ENCODE peak calls at places on chromosome X, in ten cellular contexts. One of them, this sample, is unnamed.

GRCh38 chrX:68929332-68930150 is 100.7 kb downstream of the EFNB1 start:
- DNase-seq in lower leg skin: no peak
- DNase-seq in GOT3: no peak
- DNase-seq in substantia nigra: no peak
- DNase-seq in HCT116: peak
- DNase-seq in NCI-H1436: no peak
- DNase-seq in body of pancreas: peak
- DNase-seq in germinal center: no peak
- DNase-seq in stimulated activated CD4-positive, alpha-beta T cell treated with anti-CD3 and anti-CD28 coated beads, Interleukin-12 subunit alpha, Interleukin-12 subunit beta, amount 100 ng/mL, for 24 hours: no peak
- DNase-seq in LoVo: peak
- DNase-seq in this sample: no peak

GRCh38 chrX:71606536-71607216 is 11.6 kb downstream of the CXCR3 start:
- DNase-seq in lower leg skin: no peak
- DNase-seq in stimulated activated CD4-positive, alpha-beta T cell treated with anti-CD3 and anti-CD28 coated beads, Interleukin-12 subunit alpha, Interleukin-12 subunit beta, amount 100 ng/mL, for 24 hours: no peak
- DNase-seq in NCI-H1436: no peak
- DNase-seq in GOT3: no peak
- DNase-seq in substantia nigra: no peak
- DNase-seq in HCT116: no peak
- DNase-seq in germinal center: no peak
- DNase-seq in body of pancreas: no peak
- DNase-seq in LoVo: no peak
- DNase-seq in this sample: no peak

GRCh38 chrX:114924846-114925245 is 92.6 kb downstream of the IL13RA2 start:
- DNase-seq in substantia nigra: no peak
- DNase-seq in HCT116: no peak
- DNase-seq in NCI-H1436: no peak
- DNase-seq in germinal center: no peak
- DNase-seq in GOT3: no peak
- DNase-seq in stimulated activated CD4-positive, alpha-beta T cell treated with anti-CD3 and anti-CD28 coated beads, Interleukin-12 subunit alpha, Interleukin-12 subunit beta, amount 100 ng/mL, for 24 hours: no peak
- DNase-seq in lower leg skin: no peak
- DNase-seq in body of pancreas: no peak
- DNase-seq in LoVo: no peak
- DNase-seq in this sample: no peak

GRCh38 chrX:120549483-120550452 is 11.0 kb downstream of the CUL4B start:
- DNase-seq in NCI-H1436: no peak
- DNase-seq in lower leg skin: no peak
- DNase-seq in germinal center: no peak
- DNase-seq in HCT116: peak
- DNase-seq in substantia nigra: no peak
- DNase-seq in body of pancreas: peak
- DNase-seq in stimulated activated CD4-positive, alpha-beta T cell treated with anti-CD3 and anti-CD28 coated beads, Interleukin-12 subunit alpha, Interleukin-12 subunit beta, amount 100 ng/mL, for 24 hours: no peak
- DNase-seq in GOT3: no peak
- DNase-seq in LoVo: peak
- DNase-seq in this sample: no peak

GRCh38 chrX:45668686-45669443 is 468.2 kb upstream of the DIPK2B start:
- DNase-seq in NCI-H1436: no peak
- DNase-seq in germinal center: no peak
- DNase-seq in GOT3: no peak
- DNase-seq in stimulated activated CD4-positive, alpha-beta T cell treated with anti-CD3 and anti-CD28 coated beads, Interleukin-12 subunit alpha, Interleukin-12 subunit beta, amount 100 ng/mL, for 24 hours: no peak
- DNase-seq in lower leg skin: no peak
- DNase-seq in HCT116: peak
- DNase-seq in substantia nigra: no peak
- DNase-seq in body of pancreas: no peak
- DNase-seq in LoVo: peak
- DNase-seq in this sample: no peak

GRCh38 chrX:13764284-13764683 is 29.7 kb downstream of the OFD1 start:
- DNase-seq in HCT116: no peak
- DNase-seq in body of pancreas: no peak
- DNase-seq in stimulated activated CD4-positive, alpha-beta T cell treated with anti-CD3 and anti-CD28 coated beads, Interleukin-12 subunit alpha, Interleukin-12 subunit beta, amount 100 ng/mL, for 24 hours: no peak
- DNase-seq in LoVo: no peak
- DNase-seq in GOT3: no peak
- DNase-seq in substantia nigra: no peak
- DNase-seq in germinal center: no peak
- DNase-seq in lower leg skin: no peak
- DNase-seq in NCI-H1436: no peak
- DNase-seq in this sample: no peak

GRCh38 chrX:2789569-2789968 is 37.7 kb downstream of the XG start:
- DNase-seq in lower leg skin: no peak
- DNase-seq in stimulated activated CD4-positive, alpha-beta T cell treated with anti-CD3 and anti-CD28 coated beads, Interleukin-12 subunit alpha, Interleukin-12 subunit beta, amount 100 ng/mL, for 24 hours: no peak
- DNase-seq in HCT116: no peak
- DNase-seq in GOT3: no peak
- DNase-seq in NCI-H1436: no peak
- DNase-seq in LoVo: no peak
- DNase-seq in germinal center: no peak
- DNase-seq in body of pancreas: no peak
- DNase-seq in substantia nigra: no peak
- DNase-seq in this sample: no peak

GRCh38 chrX:39152106-39152649 is 350.9 kb downstream of the MID1IP1 start:
- DNase-seq in NCI-H1436: peak
- DNase-seq in LoVo: no peak
- DNase-seq in germinal center: peak
- DNase-seq in HCT116: no peak
- DNase-seq in lower leg skin: no peak
- DNase-seq in substantia nigra: peak
- DNase-seq in body of pancreas: peak
- DNase-seq in stimulated activated CD4-positive, alpha-beta T cell treated with anti-CD3 and anti-CD28 coated beads, Interleukin-12 subunit alpha, Interleukin-12 subunit beta, amount 100 ng/mL, for 24 hours: no peak
- DNase-seq in GOT3: no peak
- DNase-seq in this sample: no peak

GRCh38 chrX:4253092-4253491 is 539.6 kb upstream of the PRKX start:
- DNase-seq in substantia nigra: no peak
- DNase-seq in stimulated activated CD4-positive, alpha-beta T cell treated with anti-CD3 and anti-CD28 coated beads, Interleukin-12 subunit alpha, Interleukin-12 subunit beta, amount 100 ng/mL, for 24 hours: no peak
- DNase-seq in germinal center: no peak
- DNase-seq in LoVo: no peak
- DNase-seq in HCT116: no peak
- DNase-seq in body of pancreas: no peak
- DNase-seq in lower leg skin: no peak
- DNase-seq in GOT3: no peak
- DNase-seq in NCI-H1436: no peak
- DNase-seq in this sample: no peak

GRCh38 chrX:153657161-153657560 is 10.2 kb downstream of the DUSP9 start:
- DNase-seq in body of pancreas: no peak
- DNase-seq in LoVo: no peak
- DNase-seq in GOT3: no peak
- DNase-seq in NCI-H1436: no peak
- DNase-seq in lower leg skin: no peak
- DNase-seq in germinal center: no peak
- DNase-seq in substantia nigra: no peak
- DNase-seq in HCT116: no peak
- DNase-seq in stimulated activated CD4-positive, alpha-beta T cell treated with anti-CD3 and anti-CD28 coated beads, Interleukin-12 subunit alpha, Interleukin-12 subunit beta, amount 100 ng/mL, for 24 hours: no peak
- DNase-seq in this sample: no peak

GRCh38 chrX:155632424-155633100 is 19.8 kb upstream of the TMLHE start:
- DNase-seq in germinal center: no peak
- DNase-seq in NCI-H1436: no peak
- DNase-seq in LoVo: peak
- DNase-seq in lower leg skin: no peak
- DNase-seq in stimulated activated CD4-positive, alpha-beta T cell treated with anti-CD3 and anti-CD28 coated beads, Interleukin-12 subunit alpha, Interleukin-12 subunit beta, amount 100 ng/mL, for 24 hours: no peak
- DNase-seq in HCT116: no peak
- DNase-seq in GOT3: no peak
- DNase-seq in substantia nigra: no peak
- DNase-seq in body of pancreas: no peak
- DNase-seq in this sample: no peak

GRCh38 chrX:55731826-55732225 is 14.3 kb downstream of the RRAGB start:
- DNase-seq in GOT3: no peak
- DNase-seq in HCT116: no peak
- DNase-seq in germinal center: no peak
- DNase-seq in substantia nigra: no peak
- DNase-seq in NCI-H1436: no peak
- DNase-seq in body of pancreas: no peak
- DNase-seq in lower leg skin: no peak
- DNase-seq in LoVo: no peak
- DNase-seq in stimulated activated CD4-positive, alpha-beta T cell treated with anti-CD3 and anti-CD28 coated beads, Interleukin-12 subunit alpha, Interleukin-12 subunit beta, amount 100 ng/mL, for 24 hours: no peak
- DNase-seq in this sample: no peak

GRCh38 chrX:10769696-10770619 is 149.6 kb upstream of the MID1 start:
- DNase-seq in germinal center: no peak
- DNase-seq in body of pancreas: no peak
- DNase-seq in stimulated activated CD4-positive, alpha-beta T cell treated with anti-CD3 and anti-CD28 coated beads, Interleukin-12 subunit alpha, Interleukin-12 subunit beta, amount 100 ng/mL, for 24 hours: no peak
- DNase-seq in NCI-H1436: peak
- DNase-seq in substantia nigra: no peak
- DNase-seq in LoVo: no peak
- DNase-seq in lower leg skin: no peak
- DNase-seq in HCT116: no peak
- DNase-seq in GOT3: no peak
- DNase-seq in this sample: no peak

GRCh38 chrX:34559325-34559724 is 97.8 kb downstream of the TMEM47 start:
- DNase-seq in lower leg skin: no peak
- DNase-seq in LoVo: peak
- DNase-seq in germinal center: no peak
- DNase-seq in stimulated activated CD4-positive, alpha-beta T cell treated with anti-CD3 and anti-CD28 coated beads, Interleukin-12 subunit alpha, Interleukin-12 subunit beta, amount 100 ng/mL, for 24 hours: no peak
- DNase-seq in NCI-H1436: no peak
- DNase-seq in substantia nigra: no peak
- DNase-seq in GOT3: no peak
- DNase-seq in body of pancreas: no peak
- DNase-seq in HCT116: no peak
- DNase-seq in this sample: no peak

GRCh38 chrX:25198891-25199290 is 183.1 kb upstream of the ARX start:
- DNase-seq in lower leg skin: no peak
- DNase-seq in germinal center: no peak
- DNase-seq in substantia nigra: no peak
- DNase-seq in NCI-H1436: no peak
- DNase-seq in stimulated activated CD4-positive, alpha-beta T cell treated with anti-CD3 and anti-CD28 coated beads, Interleukin-12 subunit alpha, Interleukin-12 subunit beta, amount 100 ng/mL, for 24 hours: no peak
- DNase-seq in HCT116: no peak
- DNase-seq in GOT3: no peak
- DNase-seq in body of pancreas: no peak
- DNase-seq in LoVo: no peak
- DNase-seq in this sample: no peak

GRCh38 chrX:69493766-69494165 is 10.4 kb upstream of the NALF2 start:
- DNase-seq in germinal center: no peak
- DNase-seq in body of pancreas: no peak
- DNase-seq in HCT116: no peak
- DNase-seq in substantia nigra: no peak
- DNase-seq in GOT3: no peak
- DNase-seq in NCI-H1436: no peak
- DNase-seq in stimulated activated CD4-positive, alpha-beta T cell treated with anti-CD3 and anti-CD28 coated beads, Interleukin-12 subunit alpha, Interleukin-12 subunit beta, amount 100 ng/mL, for 24 hours: no peak
- DNase-seq in LoVo: no peak
- DNase-seq in lower leg skin: no peak
- DNase-seq in this sample: no peak

GRCh38 chrX:100648601-100649417 is 4.8 kb downstream of the SRPX2 start:
- DNase-seq in germinal center: no peak
- DNase-seq in NCI-H1436: no peak
- DNase-seq in body of pancreas: no peak
- DNase-seq in lower leg skin: no peak
- DNase-seq in LoVo: no peak
- DNase-seq in stimulated activated CD4-positive, alpha-beta T cell treated with anti-CD3 and anti-CD28 coated beads, Interleukin-12 subunit alpha, Interleukin-12 subunit beta, amount 100 ng/mL, for 24 hours: no peak
- DNase-seq in GOT3: no peak
- DNase-seq in substantia nigra: no peak
- DNase-seq in HCT116: no peak
- DNase-seq in this sample: no peak

GRCh38 chrX:143781103-143781502 is 60.6 kb upstream of the SPANXN2 start:
- DNase-seq in lower leg skin: no peak
- DNase-seq in germinal center: no peak
- DNase-seq in substantia nigra: no peak
- DNase-seq in NCI-H1436: no peak
- DNase-seq in GOT3: no peak
- DNase-seq in stimulated activated CD4-positive, alpha-beta T cell treated with anti-CD3 and anti-CD28 coated beads, Interleukin-12 subunit alpha, Interleukin-12 subunit beta, amount 100 ng/mL, for 24 hours: no peak
- DNase-seq in HCT116: no peak
- DNase-seq in LoVo: no peak
- DNase-seq in body of pancreas: no peak
- DNase-seq in this sample: no peak

GRCh38 chrX:150212672-150213480 is 150.2 kb upstream of the MAMLD1 start:
- DNase-seq in GOT3: no peak
- DNase-seq in lower leg skin: no peak
- DNase-seq in NCI-H1436: no peak
- DNase-seq in stimulated activated CD4-positive, alpha-beta T cell treated with anti-CD3 and anti-CD28 coated beads, Interleukin-12 subunit alpha, Interleukin-12 subunit beta, amount 100 ng/mL, for 24 hours: no peak
- DNase-seq in substantia nigra: no peak
- DNase-seq in body of pancreas: peak
- DNase-seq in LoVo: no peak
- DNase-seq in germinal center: no peak
- DNase-seq in HCT116: no peak
- DNase-seq in this sample: no peak

GRCh38 chrX:45849261-45849660 is 648.6 kb upstream of the DIPK2B start:
- DNase-seq in lower leg skin: no peak
- DNase-seq in GOT3: no peak
- DNase-seq in germinal center: no peak
- DNase-seq in substantia nigra: no peak
- DNase-seq in NCI-H1436: no peak
- DNase-seq in HCT116: peak
- DNase-seq in LoVo: peak
- DNase-seq in stimulated activated CD4-positive, alpha-beta T cell treated with anti-CD3 and anti-CD28 coated beads, Interleukin-12 subunit alpha, Interleukin-12 subunit beta, amount 100 ng/mL, for 24 hours: no peak
- DNase-seq in body of pancreas: peak
- DNase-seq in this sample: no peak

GRCh38 chrX:45697591-45697990 is 496.9 kb upstream of the DIPK2B start:
- DNase-seq in lower leg skin: no peak
- DNase-seq in GOT3: no peak
- DNase-seq in substantia nigra: no peak
- DNase-seq in body of pancreas: no peak
- DNase-seq in stimulated activated CD4-positive, alpha-beta T cell treated with anti-CD3 and anti-CD28 coated beads, Interleukin-12 subunit alpha, Interleukin-12 subunit beta, amount 100 ng/mL, for 24 hours: no peak
- DNase-seq in NCI-H1436: no peak
- DNase-seq in germinal center: no peak
- DNase-seq in LoVo: no peak
- DNase-seq in HCT116: no peak
- DNase-seq in this sample: no peak

GRCh38 chrX:14902536-14902935 is 29.3 kb downstream of the MOSPD2 start:
- DNase-seq in substantia nigra: no peak
- DNase-seq in germinal center: no peak
- DNase-seq in lower leg skin: no peak
- DNase-seq in HCT116: no peak
- DNase-seq in LoVo: no peak
- DNase-seq in body of pancreas: no peak
- DNase-seq in stimulated activated CD4-positive, alpha-beta T cell treated with anti-CD3 and anti-CD28 coated beads, Interleukin-12 subunit alpha, Interleukin-12 subunit beta, amount 100 ng/mL, for 24 hours: no peak
- DNase-seq in GOT3: no peak
- DNase-seq in NCI-H1436: no peak
- DNase-seq in this sample: no peak

GRCh38 chrX:104315555-104315954 is 60.8 kb upstream of the ESX1 start:
- DNase-seq in HCT116: no peak
- DNase-seq in GOT3: no peak
- DNase-seq in NCI-H1436: no peak
- DNase-seq in lower leg skin: no peak
- DNase-seq in substantia nigra: no peak
- DNase-seq in LoVo: no peak
- DNase-seq in body of pancreas: no peak
- DNase-seq in stimulated activated CD4-positive, alpha-beta T cell treated with anti-CD3 and anti-CD28 coated beads, Interleukin-12 subunit alpha, Interleukin-12 subunit beta, amount 100 ng/mL, for 24 hours: no peak
- DNase-seq in germinal center: no peak
- DNase-seq in this sample: no peak

GRCh38 chrX:137052641-137053235 is 18.9 kb upstream of the GPR101 start:
- DNase-seq in substantia nigra: no peak
- DNase-seq in lower leg skin: no peak
- DNase-seq in NCI-H1436: peak
- DNase-seq in HCT116: no peak
- DNase-seq in body of pancreas: no peak
- DNase-seq in LoVo: no peak
- DNase-seq in germinal center: peak
- DNase-seq in stimulated activated CD4-positive, alpha-beta T cell treated with anti-CD3 and anti-CD28 coated beads, Interleukin-12 subunit alpha, Interleukin-12 subunit beta, amount 100 ng/mL, for 24 hours: no peak
- DNase-seq in GOT3: no peak
- DNase-seq in this sample: no peak

GRCh38 chrX:97126020-97126419 is 242.3 kb downstream of the RPA4 start:
- DNase-seq in NCI-H1436: no peak
- DNase-seq in body of pancreas: no peak
- DNase-seq in germinal center: no peak
- DNase-seq in LoVo: no peak
- DNase-seq in substantia nigra: no peak
- DNase-seq in stimulated activated CD4-positive, alpha-beta T cell treated with anti-CD3 and anti-CD28 coated beads, Interleukin-12 subunit alpha, Interleukin-12 subunit beta, amount 100 ng/mL, for 24 hours: no peak
- DNase-seq in HCT116: no peak
- DNase-seq in GOT3: no peak
- DNase-seq in lower leg skin: no peak
- DNase-seq in this sample: no peak